ENCODE peak calls at places on chromosome 4, in ten cellular contexts. One of them, this sample, is unnamed.
A peak's percentile ranks its signal among the peaks of the same experiment; 100 is the strongest.

GRCh38 chr4:6608758-6609414 is 31.6 kb upstream of the MRFAP1 start:
- DNase-seq in WERI-Rb-1: peak; percentile 81
- DNase-seq in GM06990: no peak
- DNase-seq in cardiac fibroblast: no peak
- DNase-seq in psoas muscle: no peak
- DNase-seq in AG10803: no peak
- DNase-seq in ovary: no peak
- DNase-seq in epithelial cell of esophagus: no peak
- DNase-seq in thoracic aorta: no peak
- DNase-seq in H7: peak; percentile 78
- DNase-seq in this sample: no peak

GRCh38 chr4:1385373-1386340 is 20.6 kb downstream of the NKX1-1 start:
- DNase-seq in GM06990: no peak
- DNase-seq in psoas muscle: peak; percentile 8
- DNase-seq in epithelial cell of esophagus: no peak
- DNase-seq in thoracic aorta: no peak
- DNase-seq in WERI-Rb-1: no peak
- DNase-seq in H7: no peak
- DNase-seq in AG10803: no peak
- DNase-seq in ovary: no peak
- DNase-seq in cardiac fibroblast: no peak
- DNase-seq in this sample: no peak

GRCh38 chr4:94457692-94458106 is 6.0 kb downstream of the PDLIM5 start:
- DNase-seq in AG10803: no peak
- DNase-seq in epithelial cell of esophagus: no peak
- DNase-seq in H7: peak; percentile 13
- DNase-seq in GM06990: no peak
- DNase-seq in cardiac fibroblast: peak; percentile 68
- DNase-seq in psoas muscle: no peak
- DNase-seq in ovary: no peak
- DNase-seq in WERI-Rb-1: peak; percentile 35
- DNase-seq in thoracic aorta: no peak
- DNase-seq in this sample: no peak

GRCh38 chr4:87679449-87680169 is 29.5 kb downstream of the DMP1 start:
- DNase-seq in AG10803: peak; percentile 71
- DNase-seq in psoas muscle: peak; percentile 53
- DNase-seq in thoracic aorta: peak; percentile 4
- DNase-seq in WERI-Rb-1: peak; percentile 44
- DNase-seq in ovary: peak; percentile 53
- DNase-seq in GM06990: no peak
- DNase-seq in cardiac fibroblast: peak; percentile 75
- DNase-seq in epithelial cell of esophagus: peak; percentile 36
- DNase-seq in H7: peak; percentile 40
- DNase-seq in this sample: peak; percentile 66

GRCh38 chr4:53321151-53321987 is 44.5 kb downstream of the SCFD2 start:
- DNase-seq in cardiac fibroblast: peak; percentile 82
- DNase-seq in epithelial cell of esophagus: peak; percentile 64
- DNase-seq in AG10803: peak; percentile 97
- DNase-seq in thoracic aorta: no peak
- DNase-seq in ovary: no peak
- DNase-seq in psoas muscle: no peak
- DNase-seq in H7: no peak
- DNase-seq in WERI-Rb-1: no peak
- DNase-seq in GM06990: no peak
- DNase-seq in this sample: peak; percentile 77

GRCh38 chr4:152408514-152409327 is 127.2 kb downstream of the FBXW7 start:
- DNase-seq in H7: peak; percentile 8
- DNase-seq in AG10803: peak; percentile 31
- DNase-seq in GM06990: no peak
- DNase-seq in WERI-Rb-1: peak; percentile 30
- DNase-seq in epithelial cell of esophagus: peak; percentile 68
- DNase-seq in ovary: no peak
- DNase-seq in cardiac fibroblast: peak; percentile 37
- DNase-seq in thoracic aorta: no peak
- DNase-seq in psoas muscle: no peak
- DNase-seq in this sample: peak; percentile 57

GRCh38 chr4:150130953-150131352 is 52.7 kb downstream of the DCLK2 start:
- DNase-seq in cardiac fibroblast: peak; percentile 70
- DNase-seq in psoas muscle: peak; percentile 25
- DNase-seq in thoracic aorta: no peak
- DNase-seq in H7: no peak
- DNase-seq in ovary: no peak
- DNase-seq in GM06990: no peak
- DNase-seq in epithelial cell of esophagus: no peak
- DNase-seq in AG10803: peak; percentile 83
- DNase-seq in WERI-Rb-1: no peak
- DNase-seq in this sample: no peak

GRCh38 chr4:77819836-77820679 is 890 bp upstream of the CNOT6L start:
- DNase-seq in ovary: peak; percentile 94
- DNase-seq in thoracic aorta: peak; percentile 64
- DNase-seq in AG10803: peak; percentile 74
- DNase-seq in psoas muscle: peak; percentile 92
- DNase-seq in cardiac fibroblast: peak; percentile 87
- DNase-seq in epithelial cell of esophagus: peak; percentile 93
- DNase-seq in GM06990: peak; percentile 92
- DNase-seq in H7: peak; percentile 94
- DNase-seq in WERI-Rb-1: peak; percentile 90
- DNase-seq in this sample: peak; percentile 82

GRCh38 chr4:145734576-145735329 is 54.8 kb downstream of the C4orf51 start:
- DNase-seq in AG10803: peak; percentile 100
- DNase-seq in psoas muscle: peak; percentile 79
- DNase-seq in epithelial cell of esophagus: peak; percentile 99
- DNase-seq in H7: no peak
- DNase-seq in GM06990: peak; percentile 21
- DNase-seq in ovary: peak; percentile 54
- DNase-seq in cardiac fibroblast: peak; percentile 97
- DNase-seq in thoracic aorta: peak; percentile 88
- DNase-seq in WERI-Rb-1: no peak
- DNase-seq in this sample: peak; percentile 78

GRCh38 chr4:179530953-179531352 is 2088.7 kb upstream of the AGA start:
- DNase-seq in epithelial cell of esophagus: no peak
- DNase-seq in WERI-Rb-1: no peak
- DNase-seq in psoas muscle: no peak
- DNase-seq in AG10803: no peak
- DNase-seq in H7: no peak
- DNase-seq in GM06990: no peak
- DNase-seq in cardiac fibroblast: no peak
- DNase-seq in thoracic aorta: no peak
- DNase-seq in ovary: no peak
- DNase-seq in this sample: no peak

GRCh38 chr4:7890635-7891393 is 48.8 kb downstream of the AFAP1 start:
- DNase-seq in GM06990: no peak
- DNase-seq in WERI-Rb-1: no peak
- DNase-seq in cardiac fibroblast: peak; percentile 41
- DNase-seq in epithelial cell of esophagus: peak; percentile 83
- DNase-seq in ovary: no peak
- DNase-seq in AG10803: peak; percentile 95
- DNase-seq in H7: no peak
- DNase-seq in psoas muscle: no peak
- DNase-seq in thoracic aorta: no peak
- DNase-seq in this sample: peak; percentile 93

GRCh38 chr4:109111031-109111430 is 191.4 kb downstream of the COL25A1 start:
- DNase-seq in WERI-Rb-1: no peak
- DNase-seq in ovary: no peak
- DNase-seq in cardiac fibroblast: no peak
- DNase-seq in AG10803: no peak
- DNase-seq in epithelial cell of esophagus: no peak
- DNase-seq in thoracic aorta: no peak
- DNase-seq in H7: no peak
- DNase-seq in psoas muscle: no peak
- DNase-seq in GM06990: no peak
- DNase-seq in this sample: peak; percentile 57

GRCh38 chr4:101123231-101123630 is 224.1 kb downstream of the PPP3CA start:
- DNase-seq in AG10803: no peak
- DNase-seq in epithelial cell of esophagus: peak; percentile 27
- DNase-seq in H7: no peak
- DNase-seq in GM06990: no peak
- DNase-seq in psoas muscle: no peak
- DNase-seq in cardiac fibroblast: no peak
- DNase-seq in ovary: no peak
- DNase-seq in WERI-Rb-1: no peak
- DNase-seq in thoracic aorta: no peak
- DNase-seq in this sample: no peak

GRCh38 chr4:39609454-39609911 is 29.2 kb downstream of the SMIM14 start:
- DNase-seq in ovary: no peak
- DNase-seq in GM06990: peak; percentile 78
- DNase-seq in WERI-Rb-1: no peak
- DNase-seq in cardiac fibroblast: no peak
- DNase-seq in H7: no peak
- DNase-seq in AG10803: no peak
- DNase-seq in epithelial cell of esophagus: peak; percentile 7
- DNase-seq in thoracic aorta: no peak
- DNase-seq in psoas muscle: no peak
- DNase-seq in this sample: no peak

GRCh38 chr4:39255916-39256315 is 73.6 kb downstream of the WDR19 start:
- DNase-seq in WERI-Rb-1: no peak
- DNase-seq in ovary: no peak
- DNase-seq in psoas muscle: no peak
- DNase-seq in epithelial cell of esophagus: no peak
- DNase-seq in cardiac fibroblast: peak; percentile 36
- DNase-seq in AG10803: no peak
- DNase-seq in thoracic aorta: no peak
- DNase-seq in GM06990: no peak
- DNase-seq in H7: no peak
- DNase-seq in this sample: no peak

GRCh38 chr4:106301393-106302084 is 14.5 kb downstream of the TBCK start:
- DNase-seq in thoracic aorta: no peak
- DNase-seq in cardiac fibroblast: peak; percentile 32
- DNase-seq in H7: no peak
- DNase-seq in AG10803: peak; percentile 77
- DNase-seq in GM06990: no peak
- DNase-seq in ovary: no peak
- DNase-seq in WERI-Rb-1: no peak
- DNase-seq in epithelial cell of esophagus: no peak
- DNase-seq in psoas muscle: no peak
- DNase-seq in this sample: peak; percentile 11

GRCh38 chr4:76535603-76536380 is 100.8 kb downstream of the SHROOM3 start:
- DNase-seq in H7: no peak
- DNase-seq in WERI-Rb-1: no peak
- DNase-seq in psoas muscle: no peak
- DNase-seq in AG10803: peak; percentile 68
- DNase-seq in epithelial cell of esophagus: no peak
- DNase-seq in ovary: no peak
- DNase-seq in thoracic aorta: no peak
- DNase-seq in cardiac fibroblast: no peak
- DNase-seq in GM06990: no peak
- DNase-seq in this sample: peak; percentile 19

GRCh38 chr4:27836505-27836904 is 975.9 kb downstream of the STIM2 start:
- DNase-seq in ovary: no peak
- DNase-seq in epithelial cell of esophagus: peak; percentile 18
- DNase-seq in cardiac fibroblast: no peak
- DNase-seq in WERI-Rb-1: no peak
- DNase-seq in psoas muscle: no peak
- DNase-seq in thoracic aorta: no peak
- DNase-seq in AG10803: no peak
- DNase-seq in H7: no peak
- DNase-seq in GM06990: no peak
- DNase-seq in this sample: peak; percentile 71

GRCh38 chr4:175263537-175263936 is 345.4 kb downstream of the ADAM29 start:
- DNase-seq in epithelial cell of esophagus: no peak
- DNase-seq in WERI-Rb-1: no peak
- DNase-seq in cardiac fibroblast: no peak
- DNase-seq in H7: no peak
- DNase-seq in GM06990: no peak
- DNase-seq in psoas muscle: no peak
- DNase-seq in AG10803: no peak
- DNase-seq in ovary: no peak
- DNase-seq in thoracic aorta: no peak
- DNase-seq in this sample: no peak
- H3K4me3 ChIP-seq in epithelial cell of esophagus: no peak overlapping the region
- H3K4me3 ChIP-seq in WERI-Rb-1: no peak overlapping the region
- H3K4me3 ChIP-seq in cardiac fibroblast: no peak overlapping the region
- H3K4me3 ChIP-seq in H7: no peak overlapping the region
- H3K4me3 ChIP-seq in GM06990: no peak overlapping the region
- H3K4me3 ChIP-seq in psoas muscle: no peak overlapping the region
- H3K4me3 ChIP-seq in AG10803: no peak overlapping the region
- H3K4me3 ChIP-seq in ovary: no peak overlapping the region
- H3K4me3 ChIP-seq in thoracic aorta: no peak overlapping the region
- H3K4me3 ChIP-seq in this sample: no peak overlapping the region

GRCh38 chr4:121693450-121693849 is 3.3 kb downstream of the ANXA5 start:
- DNase-seq in WERI-Rb-1: no peak
- DNase-seq in GM06990: no peak
- DNase-seq in thoracic aorta: no peak
- DNase-seq in cardiac fibroblast: no peak
- DNase-seq in epithelial cell of esophagus: no peak
- DNase-seq in psoas muscle: no peak
- DNase-seq in AG10803: no peak
- DNase-seq in ovary: no peak
- DNase-seq in H7: no peak
- DNase-seq in this sample: no peak
- H3K4me3 ChIP-seq in WERI-Rb-1: no peak overlapping the region
- H3K4me3 ChIP-seq in GM06990: no peak overlapping the region
- H3K4me3 ChIP-seq in thoracic aorta: peak overlapping the region; percentile 28
- H3K4me3 ChIP-seq in cardiac fibroblast: peak overlapping the region; percentile 6
- H3K4me3 ChIP-seq in epithelial cell of esophagus: no peak overlapping the region
- H3K4me3 ChIP-seq in psoas muscle: no peak overlapping the region
- H3K4me3 ChIP-seq in AG10803: peak overlapping the region; percentile 90
- H3K4me3 ChIP-seq in ovary: no peak overlapping the region
- H3K4me3 ChIP-seq in H7: no peak overlapping the region
- H3K4me3 ChIP-seq in this sample: peak overlapping the region; percentile 99

GRCh38 chr4:73844806-73845205 is 8.3 kb upstream of the PF4V1 start:
- DNase-seq in AG10803: no peak
- DNase-seq in WERI-Rb-1: no peak
- DNase-seq in cardiac fibroblast: no peak
- DNase-seq in epithelial cell of esophagus: no peak
- DNase-seq in H7: no peak
- DNase-seq in ovary: no peak
- DNase-seq in psoas muscle: no peak
- DNase-seq in GM06990: no peak
- DNase-seq in thoracic aorta: no peak
- DNase-seq in this sample: no peak
- H3K4me3 ChIP-seq in AG10803: no peak overlapping the region
- H3K4me3 ChIP-seq in WERI-Rb-1: no peak overlapping the region
- H3K4me3 ChIP-seq in cardiac fibroblast: no peak overlapping the region
- H3K4me3 ChIP-seq in epithelial cell of esophagus: no peak overlapping the region
- H3K4me3 ChIP-seq in H7: no peak overlapping the region
- H3K4me3 ChIP-seq in ovary: no peak overlapping the region
- H3K4me3 ChIP-seq in psoas muscle: no peak overlapping the region
- H3K4me3 ChIP-seq in GM06990: no peak overlapping the region
- H3K4me3 ChIP-seq in thoracic aorta: no peak overlapping the region
- H3K4me3 ChIP-seq in this sample: no peak overlapping the region

GRCh38 chr4:115489284-115489683 is 375.9 kb upstream of the NDST4 start:
- DNase-seq in epithelial cell of esophagus: no peak
- DNase-seq in H7: no peak
- DNase-seq in cardiac fibroblast: no peak
- DNase-seq in ovary: no peak
- DNase-seq in thoracic aorta: no peak
- DNase-seq in AG10803: no peak
- DNase-seq in psoas muscle: no peak
- DNase-seq in GM06990: no peak
- DNase-seq in WERI-Rb-1: no peak
- DNase-seq in this sample: no peak

DNA sequence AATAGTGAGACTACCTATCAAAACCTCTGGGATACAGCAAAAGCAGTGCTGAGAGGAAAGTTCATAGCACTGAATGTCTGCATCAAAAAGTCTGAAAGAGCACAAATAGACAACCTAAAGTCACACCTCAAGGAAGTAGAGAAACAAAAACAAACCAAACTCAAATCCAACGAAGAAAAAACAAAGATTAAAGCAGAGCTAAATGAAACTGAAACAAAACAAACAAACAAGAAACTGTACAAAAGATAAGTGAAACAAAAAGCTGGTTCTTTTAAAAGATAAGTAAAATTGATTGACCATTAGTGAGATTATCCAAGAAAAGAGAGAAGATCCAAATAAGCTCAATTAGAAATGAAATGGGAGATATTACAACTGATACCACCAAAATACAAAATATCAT is 378.3 kb upstream of the NDST4 start:
- DNase-seq in ovary: no peak
- DNase-seq in thoracic aorta: no peak
- DNase-seq in AG10803: no peak
- DNase-seq in cardiac fibroblast: no peak
- DNase-seq in GM06990: no peak
- DNase-seq in WERI-Rb-1: no peak
- DNase-seq in psoas muscle: no peak
- DNase-seq in epithelial cell of esophagus: no peak
- DNase-seq in H7: no peak
- DNase-seq in this sample: no peak
- H3K4me3 ChIP-seq in ovary: no peak overlapping the region
- H3K4me3 ChIP-seq in thoracic aorta: no peak overlapping the region
- H3K4me3 ChIP-seq in AG10803: no peak overlapping the region
- H3K4me3 ChIP-seq in cardiac fibroblast: no peak overlapping the region
- H3K4me3 ChIP-seq in GM06990: no peak overlapping the region
- H3K4me3 ChIP-seq in WERI-Rb-1: no peak overlapping the region
- H3K4me3 ChIP-seq in psoas muscle: no peak overlapping the region
- H3K4me3 ChIP-seq in epithelial cell of esophagus: no peak overlapping the region
- H3K4me3 ChIP-seq in H7: no peak overlapping the region
- H3K4me3 ChIP-seq in this sample: no peak overlapping the region